ENCODE peak calls at places on chromosomes 7 and 10, in four cellular contexts. B, A, G and N are unnamed samples.

GRCh38 chr7:113582471-113582870 is 336.3 kb downstream of the PPP1R3A start:
- DNase-seq in G (no peak), B (no peak), A (no peak), N (no peak)

GRCh38 chr7:152615052-152615741 is 60.7 kb downstream of the XRCC2 start:
- DNase-seq in G (peak; percentile 48), B (no peak), A (no peak), N (no peak)

GRCh38 chr7:149282331-149282655 is 20.3 kb downstream of the ZNF783 start:
- DNase-seq in B (no peak), G (no peak), A (no peak), N (no peak)

GRCh38 chr10:56871160-56871668 is 510.2 kb upstream of the ZWINT start:
- DNase-seq in G (no peak), A (no peak), B (no peak), N (no peak)

GRCh38 chr10:71978476-71978875 is 14.3 kb downstream of the CHST3 start:
- DNase-seq in A (peak; percentile 28), B (no peak), G (peak; percentile 36), N (no peak)

GRCh38 chr7:41292457-41292856 is 410.4 kb downstream of the INHBA start:
- DNase-seq in G (no peak), A (no peak), B (no peak), N (no peak)

GRCh38 chr10:24622781-24623301 is 100.8 kb downstream of the ARHGAP21 start:
- DNase-seq in G (no peak), A (no peak), B (no peak), N (no peak)

GRCh38 chr7:22361795-22362194 is 4.8 kb upstream of the RAPGEF5 start:
- DNase-seq in A (peak; percentile 69), B (no peak), G (no peak), N (no peak)

GRCh38 chr7:32223721-32224120 is 153.5 kb upstream of the PDE1C start:
- DNase-seq in G (no peak), A (no peak), B (no peak), N (no peak)

GRCh38 chr7:2084331-2084730 is 148.4 kb downstream of the MAD1L1 start:
- DNase-seq in G (no peak), B (peak; percentile 68), A (no peak), N (no peak)

GRCh38 chr7:29224726-29225125 is 30.2 kb downstream of the CHN2 start:
- DNase-seq in G (no peak), B (no peak), A (no peak), N (no peak)

GRCh38 chr7:140631006-140631405 is 9.6 kb downstream of the DENND2A start:
- DNase-seq in G (no peak), B (no peak), A (no peak), N (no peak)

GRCh38 chr10:12566161-12567115 is 217.1 kb downstream of the CAMK1D start:
- DNase-seq in G (no peak), A (no peak), B (no peak), N (no peak)

GRCh38 chr10:30591249-30591670 is 38.3 kb downstream of the LYZL2 start:
- DNase-seq in B (peak; percentile 63), A (peak; percentile 76), G (peak; percentile 8), N (peak; percentile 22)

GRCh38 chr10:46536171-46536570 is 20.3 kb downstream of the GPRIN2 start:
- DNase-seq in G (no peak), A (no peak), B (no peak), N (no peak)

GRCh38 chr10:13890233-13890616 is 303.5 kb downstream of the PRPF18 start:
- DNase-seq in B (no peak), G (no peak), A (no peak), N (no peak)

GRCh38 chr7:92785923-92786322 is 50.5 kb downstream of the CDK6 start:
- DNase-seq in B (no peak), A (no peak), G (no peak), N (no peak)

GRCh38 chr10:48614481-48615383 is 9.9 kb upstream of the ARHGAP22 start:
- DNase-seq in G (no peak), A (no peak), B (no peak), N (no peak)

GRCh38 chr10:97882142-97883091 is 32.8 kb downstream of the GOLGA7B start:
- DNase-seq in B (no peak), G (no peak), A (peak; percentile 87), N (peak; percentile 23)

GRCh38 chr10:69410487-69410886 is 6.2 kb downstream of the TACR2 start:
- DNase-seq in A (no peak), B (no peak), G (no peak), N (no peak)

GRCh38 chr7:2019693-2020511 is 212.8 kb downstream of the MAD1L1 start:
- DNase-seq in A (no peak), G (no peak), B (peak; percentile 59), N (peak; percentile 66)

GRCh38 chr7:120805636-120806388 is 52.1 kb downstream of the TSPAN12 start:
- DNase-seq in B (peak; percentile 54), G (no peak), A (peak; percentile 93), N (no peak)

GRCh38 chr10:9786576-9786975 is 1231.1 kb upstream of the CELF2 start:
- DNase-seq in G (no peak), A (no peak), B (no peak), N (no peak)

GRCh38 chr10:79098061-79098460 is 29.3 kb downstream of the ZMIZ1 start:
- DNase-seq in G (no peak), A (no peak), B (no peak), N (no peak)

GRCh38 chr7:20305726-20306125 is 25.0 kb upstream of the ITGB8 start:
- DNase-seq in A (no peak), B (no peak), G (no peak), N (no peak)

GRCh38 chr7:153886121-153886505 is 166.1 kb upstream of the DPP6 start:
- DNase-seq in A (no peak), B (no peak), G (no peak), N (no peak)

GRCh38 chr7:87934699-87935372 is 785 bp downstream of the ADAM22 start:
- DNase-seq in B (peak; percentile 56), A (no peak), G (peak; percentile 42), N (no peak)

GRCh38 chr7:68488366-68489060 is 1109.8 kb upstream of the AUTS2 start:
- DNase-seq in B (no peak), A (no peak), G (no peak), N (no peak)

GRCh38 chr7:98826811-98827231 is 43.0 kb downstream of the TMEM130 start:
- DNase-seq in G (peak; percentile 75), A (no peak), B (no peak), N (no peak)

GRCh38 chr7:149662591-149663095 is 110.7 kb downstream of the ZNF467 start:
- DNase-seq in A (peak; percentile 94), B (peak; percentile 70), G (peak; percentile 55), N (peak; percentile 50)